ENCODE peak calls at places on chromosomes 11 and 22, in five cellular contexts. J, T, E, I and G are unnamed samples. For H3K9me3, the result is how much of the 10 kb centered on the place peaks cover.

GRCh38 chr11:695606-696381 is at the start of gene TMEM80:
- DNase-seq in J (peak), T (peak), E (peak), I (peak), G (peak)

GRCh38 chr11:46296520-46297448 is 19.3 kb downstream of the CREB3L1 start:
- DNase-seq in J (no peak), T (no peak), E (peak), I (peak), G (no peak)

GRCh38 chr22:26589845-26590524 is at the start of gene TPST2:
- DNase-seq in J (peak), T (peak), E (peak), I (peak), G (no peak)

GRCh38 chr11:61290905-61291690 is 4.0 kb downstream of the VWCE start:
- DNase-seq in J (no peak), T (no peak), E (no peak), I (no peak), G (no peak)

GRCh38 chr11:110907629-110908028 is 195.4 kb upstream of the ARHGAP20 start:
- DNase-seq in J (no peak), T (no peak), E (no peak), I (peak), G (no peak)

GRCh38 chr11:69938206-69938605 is 119.0 kb upstream of the FGF3 start:
- DNase-seq in J (no peak), T (no peak), E (peak), I (no peak), G (no peak)

GRCh38 chr11:123729602-123730001 is 11.9 kb downstream of the ZNF202 start:
- DNase-seq in J (no peak), T (no peak), E (no peak), I (no peak), G (no peak)

GRCh38 chr11:80320765-80321164 is 879.9 kb upstream of the TENM4 start:
- DNase-seq in J (no peak), T (no peak), E (no peak), I (no peak), G (no peak)

GRCh38 chr11:15663778-15664218 is 549.1 kb downstream of the INSC start:
- DNase-seq in J (no peak), T (no peak), E (peak), I (no peak), G (no peak)

GRCh38 chr22:42635531-42635930 is 4.9 kb downstream of the ATP5MGL start:
- DNase-seq in J (no peak), T (peak), E (no peak), I (peak), G (no peak)

GRCh38 chr22:31248138-31248745 is 36.1 kb downstream of the LIMK2 start:
- DNase-seq in J (peak), T (peak), E (peak), I (peak), G (no peak)

GRCh38 chr11:73269353-73270088 is 2.6 kb upstream of the P2RY6 start:
- DNase-seq in J (no peak), T (peak), E (no peak), I (no peak), G (no peak)

GRCh38 chr11:113477321-113477720 is 2.1 kb upstream of the DRD2 start:
- DNase-seq in J (no peak), T (no peak), E (no peak), I (no peak), G (no peak)

GRCh38 chr22:43587574-43587973 is 175.8 kb downstream of the MPPED1 start:
- DNase-seq in J (no peak), T (no peak), E (no peak), I (no peak), G (no peak)

GRCh38 chr22:28955817-28956216 is 72.4 kb downstream of the ZNRF3 start:
- DNase-seq in J (peak), T (no peak), E (no peak), I (no peak), G (no peak)

GRCh38 chr11:76123243-76123642 is 83.1 kb downstream of the WNT11 start:
- DNase-seq in J (no peak), T (no peak), E (no peak), I (no peak), G (no peak)

GRCh38 chr22:29744902-29745301 is 21.9 kb downstream of the ZMAT5 start:
- DNase-seq in J (no peak), T (no peak), E (no peak), I (no peak), G (no peak)

GRCh38 chr11:6323291-6323905 is 3.1 kb upstream of the CAVIN3 start:
- DNase-seq in J (no peak), T (no peak), E (peak), I (no peak), G (no peak)

DNA sequence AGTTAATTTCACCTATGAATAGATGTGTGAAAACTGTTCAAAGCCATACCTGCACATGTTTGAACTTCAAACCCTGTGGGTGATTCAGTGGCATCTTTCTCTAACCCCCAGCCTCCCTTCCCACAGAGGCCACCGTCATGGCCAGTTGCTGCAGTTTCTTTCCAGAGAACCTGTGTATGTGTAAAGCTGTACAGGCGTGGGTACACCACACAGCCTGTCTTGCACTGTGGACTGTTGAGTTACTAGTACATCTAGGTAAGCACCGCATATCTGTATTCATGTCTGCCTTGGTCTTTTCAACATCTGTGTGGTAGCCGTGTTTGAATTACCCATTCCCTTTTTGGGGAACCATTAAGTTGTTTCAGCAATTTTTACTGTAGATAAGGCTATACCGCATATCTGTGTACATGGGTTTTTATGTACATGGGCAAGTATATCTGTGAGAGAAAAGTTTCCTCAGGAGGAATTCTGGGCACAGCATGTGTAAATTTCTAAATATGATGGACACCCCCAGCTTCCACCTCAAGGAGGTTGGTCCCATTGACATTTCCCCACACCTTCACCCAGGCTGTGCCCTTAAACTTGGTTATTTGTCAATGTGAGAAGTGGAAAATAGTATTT is 13.9 kb downstream of the NEAT1 start:
- DNase-seq in J (peak), T (no peak), E (no peak), I (peak), G (no peak)
- TF ChIP-seq POLR2A in J (no peak), T (no peak), E (peak), I (no peak), G (no peak)

GRCh38 chr11:55054723-55055122 is 207.2 kb upstream of the TRIM48 start:
- DNase-seq in J (no peak), T (no peak), E (no peak), I (no peak), G (no peak)
- H3K9me3 ChIP-seq in J (under half), T (half or more), E (under half), I (under half), G (half or more)

DNA sequence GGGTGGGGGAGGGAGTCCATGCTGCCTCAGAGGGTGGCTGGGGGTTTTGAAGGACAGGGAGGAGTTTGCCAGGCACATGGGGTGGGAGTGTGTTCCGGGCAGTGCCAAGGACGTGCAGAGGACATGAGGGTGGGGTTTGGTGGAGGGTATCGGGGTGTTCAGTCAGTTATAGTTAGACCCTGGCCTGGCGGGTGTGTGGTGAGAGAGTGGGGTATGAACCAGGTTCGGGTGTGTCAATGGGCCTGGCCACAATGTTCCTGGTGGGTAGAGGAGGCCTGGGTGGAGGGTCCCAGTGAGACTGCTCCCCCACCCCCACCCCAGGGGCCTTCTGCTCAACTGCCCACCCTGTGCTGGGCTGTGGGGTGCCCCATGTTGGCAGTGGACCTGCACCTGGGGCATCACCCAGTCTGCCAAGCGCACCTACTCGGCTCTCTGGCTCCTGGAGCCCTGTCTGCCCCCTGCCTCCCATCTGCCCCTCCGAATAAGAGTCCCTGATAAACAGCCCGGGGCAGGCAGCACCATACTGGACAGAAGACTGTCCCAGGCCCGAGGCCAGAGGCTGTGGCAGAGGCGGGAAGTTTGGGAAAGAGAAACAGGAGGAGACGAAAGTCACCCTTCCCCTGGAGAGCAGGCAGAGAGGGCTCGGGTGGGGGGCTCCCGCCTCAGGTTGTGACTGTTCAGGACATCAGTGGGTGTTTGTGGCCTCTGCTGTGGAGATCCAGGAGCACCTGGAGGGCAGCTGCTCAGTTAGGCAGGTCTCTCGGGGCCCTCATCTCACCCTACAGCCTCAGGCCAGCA is 4.1 kb downstream of the PIM3 start:
- DNase-seq in J (no peak), T (peak), E (peak), I (no peak), G (no peak)
- TF ChIP-seq POLR2A in J (no peak), T (no peak), E (peak), I (peak), G (no peak)

DNA sequence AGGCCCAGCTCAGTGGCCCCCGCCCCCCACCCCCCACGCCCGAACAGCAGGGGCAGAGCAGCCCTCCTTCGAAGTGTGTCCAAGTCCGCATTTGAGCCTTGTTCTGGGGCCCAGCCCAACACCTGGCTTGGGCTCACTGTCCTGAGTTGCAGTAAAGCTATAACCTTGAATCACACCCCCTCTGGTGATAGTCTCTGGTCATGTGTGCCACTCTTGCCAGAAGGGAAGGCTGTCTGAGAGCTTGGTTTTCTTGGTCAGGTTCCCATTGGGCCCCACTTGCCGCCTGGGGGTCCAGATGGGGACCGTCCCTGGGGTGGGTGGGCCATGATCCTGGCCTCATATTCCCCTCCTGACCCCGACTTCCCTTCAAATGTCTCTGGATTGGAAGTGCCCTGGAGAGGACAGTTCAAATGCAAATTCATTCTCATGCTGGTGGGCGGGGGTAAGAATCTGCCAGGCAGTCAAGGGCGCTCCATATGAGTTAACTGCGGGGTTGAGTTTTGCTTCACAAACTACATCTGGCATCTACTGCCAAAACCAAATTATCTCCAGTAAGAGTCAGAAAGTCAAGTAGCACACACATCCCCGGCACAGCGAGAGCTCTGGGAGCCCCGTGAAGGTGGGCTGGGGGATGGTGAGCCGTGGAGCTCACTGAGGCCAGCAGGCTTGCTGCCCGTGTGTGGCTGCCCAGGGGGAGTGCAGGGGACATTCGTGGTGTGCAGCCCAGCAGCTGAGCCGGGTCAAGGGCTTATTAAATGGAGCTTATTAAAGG is 35.7 kb downstream of the B3GAT1 start:
- DNase-seq in J (no peak), T (no peak), E (no peak), I (no peak), G (no peak)
- H3K9me3 ChIP-seq in J (under half), T (under half), E (under half), I (under half), G (under half)

GRCh38 chr22:49960159-49960966 is at the start of gene PIM3:
- DNase-seq in J (peak), T (peak), E (peak), I (peak), G (peak)
- TF ChIP-seq POLR2A in J (peak), T (peak), E (peak), I (peak), G (no peak)

GRCh38 chr22:47245786-47246185 is 483.3 kb downstream of the TBC1D22A start:
- DNase-seq in J (no peak), T (no peak), E (no peak), I (no peak), G (no peak)

GRCh38 chr22:47245286-47245685 is 482.8 kb downstream of the TBC1D22A start:
- DNase-seq in J (no peak), T (no peak), E (no peak), I (no peak), G (no peak)

GRCh38 chr22:47248925-47249324 is 486.5 kb downstream of the TBC1D22A start:
- DNase-seq in J (peak), T (no peak), E (no peak), I (no peak), G (no peak)

GRCh38 chr22:47249370-47249928 is 487.0 kb downstream of the TBC1D22A start:
- DNase-seq in J (no peak), T (no peak), E (no peak), I (no peak), G (no peak)

DNA sequence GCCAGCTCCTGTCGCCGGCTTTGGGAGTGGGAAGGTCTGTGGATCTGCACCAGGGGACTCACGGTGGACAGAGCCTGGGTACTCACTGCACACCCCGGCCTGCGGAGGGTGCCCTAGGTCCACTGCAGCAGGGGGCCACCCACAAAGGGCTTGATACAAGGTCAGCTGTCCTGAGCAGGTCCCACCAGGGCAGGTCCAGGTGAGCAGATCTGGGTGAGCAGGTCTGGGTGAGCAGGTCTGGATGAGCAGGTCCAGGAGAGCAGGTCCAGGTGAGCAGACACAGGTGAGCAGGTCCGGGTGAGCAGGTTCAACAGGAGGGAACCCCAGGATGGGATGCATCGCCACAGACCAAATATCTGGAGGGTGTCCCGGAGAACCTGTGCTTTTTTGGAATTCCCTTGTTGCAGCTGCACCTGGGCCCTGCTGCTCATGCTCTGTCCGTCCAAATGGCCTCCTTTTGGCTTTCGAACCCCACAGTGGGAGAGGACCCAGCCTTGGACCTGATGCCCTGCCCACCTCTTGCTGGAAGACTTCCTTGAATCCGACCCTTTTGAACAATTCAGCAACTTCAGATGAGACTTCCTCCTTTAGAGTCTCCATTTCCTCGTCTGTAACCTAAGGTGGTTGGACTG is 485.3 kb downstream of the TBC1D22A start:
- DNase-seq in J (peak), T (no peak), E (no peak), I (no peak), G (no peak)
- H3K9me3 ChIP-seq in J (under half), T (under half), E (under half), I (under half), G (under half)